ENCODE peak calls at places on chromosomes 5 and 9, in five cellular contexts. A is H54, D is heart right ventricle, H is choroid plexus epithelial cell, T is NCI-H1105 treated with DMSO at 0.1 percent for 48 hours. J is an unnamed sample.

GRCh38 chr9:134455951-134456739 is 129.9 kb downstream of the RXRA start:
- DNase-seq in A (peak), D (peak), H (peak), T (no peak), J (peak)

GRCh38 chr9:121529237-121529987 is 29.8 kb upstream of the GGTA1 start:
- DNase-seq in A (peak), D (peak), H (peak), T (peak), J (peak)

GRCh38 chr5:147216552-147217154 is 18.2 kb upstream of the STK32A start:
- DNase-seq in A (no peak), D (no peak), H (peak), T (no peak), J (peak)

GRCh38 chr5:35313296-35313695 is 83.0 kb upstream of the PRLR start:
- DNase-seq in A (no peak), D (no peak), H (peak), T (no peak), J (peak)

GRCh38 chr9:89528540-89528939 is 30.6 kb upstream of the SEMA4D start:
- DNase-seq in A (no peak), D (no peak), H (no peak), T (no peak), J (no peak)

GRCh38 chr5:14414615-14415515 is 166.7 kb upstream of the OTULINL start:
- DNase-seq in A (no peak), D (no peak), H (no peak), T (no peak), J (no peak)

GRCh38 chr5:44862808-44863207 is 54.1 kb downstream of the MRPS30 start:
- DNase-seq in A (no peak), D (no peak), H (peak), T (peak), J (peak)

GRCh38 chr5:172347653-172348052 is 64.1 kb upstream of the UBTD2 start:
- DNase-seq in A (no peak), D (no peak), H (peak), T (no peak), J (no peak)

GRCh38 chr9:93190656-93191353 is 6.9 kb downstream of the WNK2 start:
- DNase-seq in A (no peak), D (no peak), H (no peak), T (no peak), J (no peak)

GRCh38 chr9:109974143-109974917 is 194.3 kb downstream of the PALM2AKAP2 start:
- DNase-seq in A (no peak), D (peak), H (no peak), T (no peak), J (no peak)

GRCh38 chr5:4387295-4387694 is 752.8 kb upstream of the ADAMTS16 start:
- DNase-seq in A (no peak), D (no peak), H (peak), T (no peak), J (peak)

GRCh38 chr9:95131023-95131943 is 186.2 kb downstream of the FANCC start:
- DNase-seq in A (peak), D (peak), H (peak), T (peak), J (peak)

GRCh38 chr5:59133801-59134261 is 551.0 kb downstream of the RAB3C start:
- DNase-seq in A (no peak), D (no peak), H (peak), T (no peak), J (peak)

GRCh38 chr9:38294561-38294960 is 97.9 kb upstream of the ALDH1B1 start:
- DNase-seq in A (no peak), D (no peak), H (no peak), T (no peak), J (no peak)

GRCh38 chr5:68547621-68548020 is 332.1 kb downstream of the PIK3R1 start:
- DNase-seq in A (no peak), D (no peak), H (no peak), T (no peak), J (no peak)

GRCh38 chr5:73652391-73652790 is 26.4 kb downstream of the ARHGEF28 start:
- DNase-seq in A (no peak), D (no peak), H (no peak), T (no peak), J (no peak)

GRCh38 chr5:37767251-37767650 is 72.6 kb downstream of the GDNF start:
- DNase-seq in A (no peak), D (no peak), H (no peak), T (no peak), J (no peak)

GRCh38 chr9:130948266-130948665 is 9.2 kb upstream of the FIBCD1 start:
- DNase-seq in A (no peak), D (no peak), H (no peak), T (no peak), J (no peak)

GRCh38 chr5:34627794-34628193 is 28.3 kb upstream of the RAI14 start:
- DNase-seq in A (no peak), D (no peak), H (peak), T (no peak), J (peak)

GRCh38 chr9:108049026-108049591 is 559.5 kb upstream of the KLF4 start:
- DNase-seq in A (peak), D (no peak), H (peak), T (no peak), J (peak)

GRCh38 chr9:27749838-27750237 is 176.6 kb upstream of the C9orf72 start:
- DNase-seq in A (no peak), D (no peak), H (no peak), T (no peak), J (no peak)

GRCh38 chr5:51230336-51230735 is 152.9 kb upstream of the ISL1 start:
- DNase-seq in A (no peak), D (no peak), H (no peak), T (no peak), J (no peak)

GRCh38 chr5:40292006-40292405 is 387.7 kb upstream of the PTGER4 start:
- DNase-seq in A (no peak), D (no peak), H (no peak), T (no peak), J (no peak)